ENCODE peak calls at places on chromosome 6, in nine cellular contexts. One of them, this sample, is unnamed.

GRCh38 chr6:33824461-33825154 is 20.8 kb upstream of the MLN start:
- DNase-seq in GM12878: no peak
- DNase-seq in GM23248: no peak
- DNase-seq in MM.1S: no peak
- DNase-seq in HCT116: peak; percentile 18
- DNase-seq in neural progenitor cell: no peak
- DNase-seq in astrocyte: no peak
- DNase-seq in PC-9: peak; percentile 18
- DNase-seq in keratinocyte: no peak
- DNase-seq in this sample: no peak

GRCh38 chr6:41546475-41546865 is 289 bp downstream of the FOXP4 start:
- DNase-seq in GM12878: no peak
- DNase-seq in GM23248: peak; percentile 66
- DNase-seq in MM.1S: peak; percentile 59
- DNase-seq in HCT116: no peak
- DNase-seq in neural progenitor cell: no peak
- DNase-seq in astrocyte: peak; percentile 22
- DNase-seq in PC-9: no peak
- DNase-seq in keratinocyte: no peak
- DNase-seq in this sample: peak; percentile 62

GRCh38 chr6:80457044-80457933 is 350.8 kb downstream of the BCKDHB start:
- DNase-seq in GM12878: no peak
- DNase-seq in GM23248: peak; percentile 99
- DNase-seq in MM.1S: no peak
- DNase-seq in HCT116: peak; percentile 38
- DNase-seq in neural progenitor cell: no peak
- DNase-seq in astrocyte: peak; percentile 97
- DNase-seq in PC-9: peak; percentile 49
- DNase-seq in keratinocyte: peak; percentile 62
- DNase-seq in this sample: no peak

GRCh38 chr6:129314575-129314974 is 395.4 kb downstream of the ARHGAP18 start:
- DNase-seq in GM12878: no peak
- DNase-seq in GM23248: no peak
- DNase-seq in MM.1S: no peak
- DNase-seq in HCT116: no peak
- DNase-seq in neural progenitor cell: no peak
- DNase-seq in astrocyte: no peak
- DNase-seq in PC-9: no peak
- DNase-seq in keratinocyte: no peak
- DNase-seq in this sample: no peak

GRCh38 chr6:111032493-111033140 is 50.8 kb downstream of the RPF2 start:
- DNase-seq in GM12878: no peak
- DNase-seq in GM23248: no peak
- DNase-seq in MM.1S: no peak
- DNase-seq in HCT116: no peak
- DNase-seq in neural progenitor cell: no peak
- DNase-seq in astrocyte: peak; percentile 37
- DNase-seq in PC-9: no peak
- DNase-seq in keratinocyte: no peak
- DNase-seq in this sample: no peak

GRCh38 chr6:168278904-168279303 is 40.7 kb downstream of the DACT2 start:
- DNase-seq in GM12878: no peak
- DNase-seq in GM23248: no peak
- DNase-seq in MM.1S: no peak
- DNase-seq in HCT116: no peak
- DNase-seq in neural progenitor cell: no peak
- DNase-seq in astrocyte: no peak
- DNase-seq in PC-9: no peak
- DNase-seq in keratinocyte: no peak
- DNase-seq in this sample: no peak

GRCh38 chr6:142843344-142843743 is 101.6 kb downstream of the HIVEP2 start:
- DNase-seq in GM12878: no peak
- DNase-seq in GM23248: no peak
- DNase-seq in MM.1S: no peak
- DNase-seq in HCT116: no peak
- DNase-seq in neural progenitor cell: no peak
- DNase-seq in astrocyte: no peak
- DNase-seq in PC-9: no peak
- DNase-seq in keratinocyte: no peak
- DNase-seq in this sample: no peak

GRCh38 chr6:150319924-150320323 is 48.9 kb upstream of the IYD start:
- DNase-seq in GM12878: no peak
- DNase-seq in GM23248: no peak
- DNase-seq in MM.1S: no peak
- DNase-seq in HCT116: no peak
- DNase-seq in neural progenitor cell: no peak
- DNase-seq in astrocyte: no peak
- DNase-seq in PC-9: no peak
- DNase-seq in keratinocyte: no peak
- DNase-seq in this sample: no peak

GRCh38 chr6:111204881-111205280 is 117.6 kb downstream of the SLC16A10 start:
- DNase-seq in GM12878: no peak
- DNase-seq in GM23248: no peak
- DNase-seq in MM.1S: no peak
- DNase-seq in HCT116: no peak
- DNase-seq in neural progenitor cell: no peak
- DNase-seq in astrocyte: no peak
- DNase-seq in PC-9: no peak
- DNase-seq in keratinocyte: no peak
- DNase-seq in this sample: no peak

GRCh38 chr6:17178754-17179153 is 76.9 kb downstream of the STMND1 start:
- DNase-seq in GM12878: no peak
- DNase-seq in GM23248: no peak
- DNase-seq in MM.1S: no peak
- DNase-seq in HCT116: no peak
- DNase-seq in neural progenitor cell: no peak
- DNase-seq in astrocyte: no peak
- DNase-seq in PC-9: no peak
- DNase-seq in keratinocyte: no peak
- DNase-seq in this sample: no peak

GRCh38 chr6:130760006-130760405 is 67.2 kb upstream of the SMLR1 start:
- DNase-seq in GM12878: no peak
- DNase-seq in GM23248: peak; percentile 76
- DNase-seq in MM.1S: peak; percentile 14
- DNase-seq in HCT116: peak; percentile 44
- DNase-seq in neural progenitor cell: peak; percentile 66
- DNase-seq in astrocyte: peak; percentile 22
- DNase-seq in PC-9: peak; percentile 7
- DNase-seq in keratinocyte: peak; percentile 7
- DNase-seq in this sample: peak; percentile 85

DNA sequence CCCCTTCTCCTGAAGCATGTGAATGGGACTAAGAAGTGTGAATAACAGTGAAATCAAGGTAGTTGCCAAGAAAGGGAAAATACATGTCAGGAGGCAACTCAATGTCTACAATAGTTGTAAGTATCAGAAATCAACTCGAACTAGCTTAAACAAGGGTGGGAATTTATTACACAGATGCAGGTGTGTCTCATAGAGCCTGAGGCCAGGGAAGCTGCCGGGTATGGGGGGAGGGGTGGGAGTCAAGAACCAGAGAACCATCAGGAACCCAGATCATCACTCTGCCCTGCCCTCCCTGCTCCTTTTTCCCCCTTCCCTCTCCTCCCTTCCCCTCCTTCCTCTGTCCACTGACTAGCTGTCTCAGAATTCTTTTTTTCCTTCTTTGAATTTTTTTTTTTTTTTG is 34.9 kb upstream of the BMP6 start:
- DNase-seq in GM12878: no peak
- DNase-seq in GM23248: no peak
- DNase-seq in MM.1S: no peak
- DNase-seq in HCT116: no peak
- DNase-seq in neural progenitor cell: no peak
- DNase-seq in astrocyte: no peak
- DNase-seq in PC-9: no peak
- DNase-seq in keratinocyte: no peak
- DNase-seq in this sample: no peak
- H3K4me2 ChIP-seq in GM12878: no peak overlapping the region
- H3K4me2 ChIP-seq in GM23248: no peak overlapping the region
- H3K4me2 ChIP-seq in MM.1S: no peak overlapping the region
- H3K4me2 ChIP-seq in HCT116: peak overlapping the region; percentile 93
- H3K4me2 ChIP-seq in neural progenitor cell: no peak overlapping the region
- H3K4me2 ChIP-seq in astrocyte: no peak overlapping the region
- H3K4me2 ChIP-seq in PC-9: peak overlapping the region; percentile 80
- H3K4me2 ChIP-seq in keratinocyte: peak overlapping the region; percentile 47
- H3K4me2 ChIP-seq in this sample: no peak overlapping the region

GRCh38 chr6:156647440-156647839 is 129.7 kb upstream of the ARID1B start:
- DNase-seq in GM12878: no peak
- DNase-seq in GM23248: no peak
- DNase-seq in MM.1S: no peak
- DNase-seq in HCT116: no peak
- DNase-seq in neural progenitor cell: no peak
- DNase-seq in astrocyte: no peak
- DNase-seq in PC-9: no peak
- DNase-seq in keratinocyte: no peak
- DNase-seq in this sample: no peak

GRCh38 chr6:156652231-156652750 is 124.9 kb upstream of the ARID1B start:
- DNase-seq in GM12878: no peak
- DNase-seq in GM23248: no peak
- DNase-seq in MM.1S: no peak
- DNase-seq in HCT116: no peak
- DNase-seq in neural progenitor cell: no peak
- DNase-seq in astrocyte: peak; percentile 31
- DNase-seq in PC-9: no peak
- DNase-seq in keratinocyte: no peak
- DNase-seq in this sample: no peak

GRCh38 chr6:156655267-156655918 is 121.8 kb upstream of the ARID1B start:
- DNase-seq in GM12878: no peak
- DNase-seq in GM23248: no peak
- DNase-seq in MM.1S: no peak
- DNase-seq in HCT116: no peak
- DNase-seq in neural progenitor cell: peak; percentile 45
- DNase-seq in astrocyte: no peak
- DNase-seq in PC-9: no peak
- DNase-seq in keratinocyte: no peak
- DNase-seq in this sample: peak; percentile 43

GRCh38 chr6:156650896-156651295 is 126.3 kb upstream of the ARID1B start:
- DNase-seq in GM12878: no peak
- DNase-seq in GM23248: no peak
- DNase-seq in MM.1S: no peak
- DNase-seq in HCT116: no peak
- DNase-seq in neural progenitor cell: no peak
- DNase-seq in astrocyte: no peak
- DNase-seq in PC-9: no peak
- DNase-seq in keratinocyte: no peak
- DNase-seq in this sample: no peak

DNA sequence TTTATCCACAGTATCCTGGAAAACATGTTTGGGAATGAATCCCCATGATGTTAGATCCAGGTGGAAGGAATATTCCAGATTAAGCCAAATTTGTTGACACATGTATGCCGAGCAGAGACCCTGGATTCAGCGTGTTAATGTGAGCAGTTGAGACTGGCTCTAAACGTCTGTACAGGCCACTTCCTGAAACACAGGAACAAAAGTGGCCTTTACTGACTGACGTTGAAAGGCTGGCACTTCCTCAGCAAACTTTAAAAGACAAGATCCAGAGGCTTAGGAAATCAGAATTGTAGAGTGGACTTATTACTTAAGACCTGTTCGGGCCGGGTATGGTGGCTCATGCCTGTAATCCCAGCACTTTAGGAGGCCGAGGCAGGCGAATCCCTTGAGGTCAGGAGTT is 125.7 kb upstream of the ARID1B start:
- DNase-seq in GM12878: no peak
- DNase-seq in GM23248: no peak
- DNase-seq in MM.1S: no peak
- DNase-seq in HCT116: no peak
- DNase-seq in neural progenitor cell: no peak
- DNase-seq in astrocyte: no peak
- DNase-seq in PC-9: no peak
- DNase-seq in keratinocyte: no peak
- DNase-seq in this sample: no peak
- H3K4me3 ChIP-seq in GM12878: no peak overlapping the region
- H3K4me3 ChIP-seq in GM23248: no peak overlapping the region
- H3K4me3 ChIP-seq in MM.1S: no peak overlapping the region
- H3K4me3 ChIP-seq in HCT116: no peak overlapping the region
- H3K4me3 ChIP-seq in neural progenitor cell: no peak overlapping the region
- H3K4me3 ChIP-seq in astrocyte: no peak overlapping the region
- H3K4me3 ChIP-seq in PC-9: no peak overlapping the region
- H3K4me3 ChIP-seq in keratinocyte: no peak overlapping the region
- H3K4me3 ChIP-seq in this sample: no peak overlapping the region

GRCh38 chr6:108988765-108989164 is 105.9 kb downstream of the SESN1 start:
- DNase-seq in GM12878: no peak
- DNase-seq in GM23248: no peak
- DNase-seq in MM.1S: no peak
- DNase-seq in HCT116: no peak
- DNase-seq in neural progenitor cell: no peak
- DNase-seq in astrocyte: no peak
- DNase-seq in PC-9: no peak
- DNase-seq in keratinocyte: no peak
- DNase-seq in this sample: no peak

GRCh38 chr6:108983151-108983550 is 111.5 kb downstream of the SESN1 start:
- DNase-seq in GM12878: no peak
- DNase-seq in GM23248: no peak
- DNase-seq in MM.1S: no peak
- DNase-seq in HCT116: no peak
- DNase-seq in neural progenitor cell: no peak
- DNase-seq in astrocyte: no peak
- DNase-seq in PC-9: no peak
- DNase-seq in keratinocyte: no peak
- DNase-seq in this sample: no peak

GRCh38 chr6:108993876-108994275 is 100.8 kb downstream of the SESN1 start:
- DNase-seq in GM12878: no peak
- DNase-seq in GM23248: no peak
- DNase-seq in MM.1S: no peak
- DNase-seq in HCT116: no peak
- DNase-seq in neural progenitor cell: no peak
- DNase-seq in astrocyte: no peak
- DNase-seq in PC-9: no peak
- DNase-seq in keratinocyte: no peak
- DNase-seq in this sample: peak; percentile 20

GRCh38 chr6:108989700-108990099 is 104.9 kb downstream of the SESN1 start:
- DNase-seq in GM12878: no peak
- DNase-seq in GM23248: no peak
- DNase-seq in MM.1S: no peak
- DNase-seq in HCT116: no peak
- DNase-seq in neural progenitor cell: no peak
- DNase-seq in astrocyte: no peak
- DNase-seq in PC-9: no peak
- DNase-seq in keratinocyte: no peak
- DNase-seq in this sample: no peak

DNA sequence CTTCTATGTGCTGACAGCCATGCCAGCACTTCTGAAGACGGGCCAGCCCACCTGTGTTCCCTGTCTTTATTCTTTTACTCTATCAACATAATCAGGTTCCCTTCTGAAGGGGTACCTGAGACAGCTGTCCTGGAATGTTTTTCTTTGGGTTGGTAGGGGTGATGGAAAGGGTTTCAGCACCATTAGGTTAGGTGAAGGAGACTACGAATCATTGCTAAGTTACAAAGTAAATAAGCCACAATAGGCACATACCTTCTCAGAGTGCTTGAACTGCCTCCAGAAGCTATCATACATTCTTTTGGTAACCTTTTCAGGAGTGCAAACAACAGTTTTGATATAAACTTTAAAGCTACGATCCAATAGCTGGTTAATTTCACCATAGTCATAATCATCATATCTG is 106.4 kb downstream of the SESN1 start:
- DNase-seq in GM12878: no peak
- DNase-seq in GM23248: no peak
- DNase-seq in MM.1S: no peak
- DNase-seq in HCT116: no peak
- DNase-seq in neural progenitor cell: no peak
- DNase-seq in astrocyte: no peak
- DNase-seq in PC-9: peak; percentile 14
- DNase-seq in keratinocyte: no peak
- DNase-seq in this sample: no peak
- TF ChIP-seq EZH2 in GM12878: no peak
- TF ChIP-seq EZH2 in GM23248: no peak
- TF ChIP-seq EZH2 in MM.1S: no peak
- TF ChIP-seq EZH2 in HCT116: no peak
- TF ChIP-seq EZH2 in neural progenitor cell: no peak
- TF ChIP-seq EZH2 in astrocyte: no peak
- TF ChIP-seq EZH2 in PC-9: no peak
- TF ChIP-seq EZH2 in keratinocyte: no peak
- TF ChIP-seq EZH2 in this sample: no peak

GRCh38 chr6:1970151-1970561 is 275.2 kb downstream of the GMDS start:
- DNase-seq in GM12878: no peak
- DNase-seq in GM23248: no peak
- DNase-seq in MM.1S: no peak
- DNase-seq in HCT116: no peak
- DNase-seq in neural progenitor cell: no peak
- DNase-seq in astrocyte: no peak
- DNase-seq in PC-9: no peak
- DNase-seq in keratinocyte: no peak
- DNase-seq in this sample: peak; percentile 31
- H3K4me2 ChIP-seq in GM12878: no peak overlapping the region
- H3K4me2 ChIP-seq in GM23248: no peak overlapping the region
- H3K4me2 ChIP-seq in MM.1S: no peak overlapping the region
- H3K4me2 ChIP-seq in HCT116: no peak overlapping the region
- H3K4me2 ChIP-seq in neural progenitor cell: no peak overlapping the region
- H3K4me2 ChIP-seq in astrocyte: no peak overlapping the region
- H3K4me2 ChIP-seq in PC-9: no peak overlapping the region
- H3K4me2 ChIP-seq in keratinocyte: no peak overlapping the region
- H3K4me2 ChIP-seq in this sample: no peak overlapping the region